ENCODE peak calls at places on chromosome 4, in four cellular contexts. One of them, this sample, is unnamed. For H3K4me1, the result is how much of the 10 kb centered on the place peaks cover.

GRCh38 chr4:38803833-38804653 is 548 bp downstream of the TLR1 start:
- DNase-seq in hepatocyte: no peak
- DNase-seq in upper lobe of right lung: no peak
- DNase-seq in astrocyte: no peak
- DNase-seq in this sample: no peak

GRCh38 chr4:118226611-118227010 is 126.2 kb downstream of the PRSS12 start:
- DNase-seq in hepatocyte: no peak
- DNase-seq in upper lobe of right lung: no peak
- DNase-seq in astrocyte: no peak
- DNase-seq in this sample: no peak

GRCh38 chr4:26260571-26260970 is 60.2 kb upstream of the RBPJ start:
- DNase-seq in hepatocyte: no peak
- DNase-seq in upper lobe of right lung: no peak
- DNase-seq in astrocyte: no peak
- DNase-seq in this sample: no peak

GRCh38 chr4:95547708-95548471 is 883 bp downstream of the UNC5C start:
- DNase-seq in hepatocyte: peak
- DNase-seq in upper lobe of right lung: no peak
- DNase-seq in astrocyte: peak
- DNase-seq in this sample: peak

GRCh38 chr4:82223715-82224114 is 150.1 kb downstream of the HNRNPD start:
- DNase-seq in hepatocyte: no peak
- DNase-seq in upper lobe of right lung: no peak
- DNase-seq in astrocyte: no peak
- DNase-seq in this sample: no peak

GRCh38 chr4:29131304-29131703 is 1588.9 kb upstream of the PCDH7 start:
- DNase-seq in hepatocyte: no peak
- DNase-seq in upper lobe of right lung: no peak
- DNase-seq in astrocyte: no peak
- DNase-seq in this sample: no peak

GRCh38 chr4:182206266-182206665 is 36.9 kb upstream of the TENM3 start:
- DNase-seq in hepatocyte: no peak
- DNase-seq in upper lobe of right lung: no peak
- DNase-seq in astrocyte: no peak
- DNase-seq in this sample: no peak

GRCh38 chr4:2408401-2408958 is 10.0 kb downstream of the ZFYVE28 start:
- DNase-seq in hepatocyte: no peak
- DNase-seq in upper lobe of right lung: peak
- DNase-seq in astrocyte: no peak
- DNase-seq in this sample: no peak

GRCh38 chr4:143023519-143023918 is 161.2 kb upstream of the USP38 start:
- DNase-seq in hepatocyte: no peak
- DNase-seq in upper lobe of right lung: no peak
- DNase-seq in astrocyte: no peak
- DNase-seq in this sample: no peak

GRCh38 chr4:8746523-8747466 is 124.8 kb downstream of the HMX1 start:
- DNase-seq in hepatocyte: no peak
- DNase-seq in upper lobe of right lung: peak
- DNase-seq in astrocyte: no peak
- DNase-seq in this sample: no peak

GRCh38 chr4:163070023-163070422 is 96.7 kb downstream of the NAF1 start:
- DNase-seq in hepatocyte: no peak
- DNase-seq in upper lobe of right lung: no peak
- DNase-seq in astrocyte: no peak
- DNase-seq in this sample: no peak

GRCh38 chr4:38310446-38311043 is 350.3 kb downstream of the PTTG2 start:
- DNase-seq in hepatocyte: no peak
- DNase-seq in upper lobe of right lung: no peak
- DNase-seq in astrocyte: peak
- DNase-seq in this sample: no peak

GRCh38 chr4:55553442-55553841 is 6.7 kb upstream of the CLOCK start:
- DNase-seq in hepatocyte: no peak
- DNase-seq in upper lobe of right lung: no peak
- DNase-seq in astrocyte: peak
- DNase-seq in this sample: no peak

GRCh38 chr4:112321768-112322684 is 24.9 kb downstream of the ALPK1 start:
- DNase-seq in hepatocyte: peak
- DNase-seq in upper lobe of right lung: no peak
- DNase-seq in astrocyte: peak
- DNase-seq in this sample: no peak

GRCh38 chr4:102526532-102526931 is 25.4 kb downstream of the NFKB1 start:
- DNase-seq in hepatocyte: no peak
- DNase-seq in upper lobe of right lung: no peak
- DNase-seq in astrocyte: no peak
- DNase-seq in this sample: no peak

GRCh38 chr4:155376387-155377268 is at the start of gene MAP9:
- DNase-seq in hepatocyte: peak
- DNase-seq in upper lobe of right lung: peak
- DNase-seq in astrocyte: peak
- DNase-seq in this sample: peak

GRCh38 chr4:22238742-22239141 is 277.1 kb downstream of the ADGRA3 start:
- DNase-seq in hepatocyte: peak
- DNase-seq in upper lobe of right lung: no peak
- DNase-seq in astrocyte: no peak
- DNase-seq in this sample: no peak

GRCh38 chr4:8061573-8061972 is 97.0 kb downstream of the ABLIM2 start:
- DNase-seq in hepatocyte: no peak
- DNase-seq in upper lobe of right lung: no peak
- DNase-seq in astrocyte: no peak
- DNase-seq in this sample: no peak

GRCh38 chr4:53654300-53654758 is 63.0 kb upstream of the LNX1 start:
- DNase-seq in hepatocyte: no peak
- DNase-seq in upper lobe of right lung: no peak
- DNase-seq in astrocyte: peak
- DNase-seq in this sample: peak

GRCh38 chr4:37754410-37755185 is 68.4 kb upstream of the RELL1 start:
- DNase-seq in hepatocyte: peak
- DNase-seq in upper lobe of right lung: no peak
- DNase-seq in astrocyte: no peak
- DNase-seq in this sample: no peak

GRCh38 chr4:7759635-7760034 is 180.0 kb downstream of the AFAP1 start:
- DNase-seq in hepatocyte: no peak
- DNase-seq in upper lobe of right lung: no peak
- DNase-seq in astrocyte: no peak
- DNase-seq in this sample: no peak

GRCh38 chr4:87078987-87079469 is 141.4 kb downstream of the KLHL8 start:
- DNase-seq in hepatocyte: no peak
- DNase-seq in upper lobe of right lung: no peak
- DNase-seq in astrocyte: peak
- DNase-seq in this sample: peak

GRCh38 chr4:186840771-186841301 is 117.2 kb upstream of the FAT1 start:
- DNase-seq in hepatocyte: no peak
- DNase-seq in upper lobe of right lung: no peak
- DNase-seq in astrocyte: no peak
- DNase-seq in this sample: no peak

GRCh38 chr4:9891740-9892139 is 110.3 kb downstream of the DRD5 start:
- DNase-seq in hepatocyte: no peak
- DNase-seq in upper lobe of right lung: no peak
- DNase-seq in astrocyte: no peak
- DNase-seq in this sample: no peak
- H3K27ac ChIP-seq in hepatocyte: no peak
- H3K27ac ChIP-seq in upper lobe of right lung: no peak
- H3K27ac ChIP-seq in astrocyte: no peak
- H3K27ac ChIP-seq in this sample: no peak

GRCh38 chr4:185774815-185775684 is 36.9 kb downstream of the SORBS2 start:
- DNase-seq in hepatocyte: peak
- DNase-seq in upper lobe of right lung: peak
- DNase-seq in astrocyte: peak
- DNase-seq in this sample: peak

GRCh38 chr4:185778307-185778706 is 33.7 kb downstream of the SORBS2 start:
- DNase-seq in hepatocyte: no peak
- DNase-seq in upper lobe of right lung: no peak
- DNase-seq in astrocyte: no peak
- DNase-seq in this sample: peak

GRCh38 chr4:185773419-185773818 is 38.6 kb downstream of the SORBS2 start:
- DNase-seq in hepatocyte: peak
- DNase-seq in upper lobe of right lung: peak
- DNase-seq in astrocyte: no peak
- DNase-seq in this sample: no peak

GRCh38 chr4:185774076-185774731 is 37.8 kb downstream of the SORBS2 start:
- DNase-seq in hepatocyte: peak
- DNase-seq in upper lobe of right lung: no peak
- DNase-seq in astrocyte: no peak
- DNase-seq in this sample: no peak

GRCh38 chr4:185775792-185776555 is 36.0 kb downstream of the SORBS2 start:
- DNase-seq in hepatocyte: no peak
- DNase-seq in upper lobe of right lung: no peak
- DNase-seq in astrocyte: no peak
- DNase-seq in this sample: no peak
- H3K4me1 ChIP-seq in hepatocyte: under half
- H3K4me1 ChIP-seq in upper lobe of right lung: under half
- H3K4me1 ChIP-seq in astrocyte: under half
- H3K4me1 ChIP-seq in this sample: under half

GRCh38 chr4:74085669-74086068 is 13.3 kb downstream of the CXCL2 start:
- DNase-seq in hepatocyte: no peak
- DNase-seq in upper lobe of right lung: no peak
- DNase-seq in astrocyte: no peak
- DNase-seq in this sample: no peak
- TF ChIP-seq CTCF in hepatocyte: no peak
- TF ChIP-seq CTCF in upper lobe of right lung: no peak
- TF ChIP-seq CTCF in astrocyte: no peak
- TF ChIP-seq CTCF in this sample: no peak

GRCh38 chr4:40916880-40917279 is 167.1 kb downstream of the NSUN7 start:
- DNase-seq in hepatocyte: peak
- DNase-seq in upper lobe of right lung: peak
- DNase-seq in astrocyte: no peak
- DNase-seq in this sample: no peak

GRCh38 chr4:40918330-40918729 is 168.6 kb downstream of the NSUN7 start:
- DNase-seq in hepatocyte: peak
- DNase-seq in upper lobe of right lung: no peak
- DNase-seq in astrocyte: peak
- DNase-seq in this sample: no peak

GRCh38 chr4:40912455-40913055 is 162.8 kb downstream of the NSUN7 start:
- DNase-seq in hepatocyte: no peak
- DNase-seq in upper lobe of right lung: no peak
- DNase-seq in astrocyte: no peak
- DNase-seq in this sample: no peak

GRCh38 chr4:40916218-40916555 is 166.4 kb downstream of the NSUN7 start:
- DNase-seq in hepatocyte: no peak
- DNase-seq in upper lobe of right lung: no peak
- DNase-seq in astrocyte: peak
- DNase-seq in this sample: peak

DNA sequence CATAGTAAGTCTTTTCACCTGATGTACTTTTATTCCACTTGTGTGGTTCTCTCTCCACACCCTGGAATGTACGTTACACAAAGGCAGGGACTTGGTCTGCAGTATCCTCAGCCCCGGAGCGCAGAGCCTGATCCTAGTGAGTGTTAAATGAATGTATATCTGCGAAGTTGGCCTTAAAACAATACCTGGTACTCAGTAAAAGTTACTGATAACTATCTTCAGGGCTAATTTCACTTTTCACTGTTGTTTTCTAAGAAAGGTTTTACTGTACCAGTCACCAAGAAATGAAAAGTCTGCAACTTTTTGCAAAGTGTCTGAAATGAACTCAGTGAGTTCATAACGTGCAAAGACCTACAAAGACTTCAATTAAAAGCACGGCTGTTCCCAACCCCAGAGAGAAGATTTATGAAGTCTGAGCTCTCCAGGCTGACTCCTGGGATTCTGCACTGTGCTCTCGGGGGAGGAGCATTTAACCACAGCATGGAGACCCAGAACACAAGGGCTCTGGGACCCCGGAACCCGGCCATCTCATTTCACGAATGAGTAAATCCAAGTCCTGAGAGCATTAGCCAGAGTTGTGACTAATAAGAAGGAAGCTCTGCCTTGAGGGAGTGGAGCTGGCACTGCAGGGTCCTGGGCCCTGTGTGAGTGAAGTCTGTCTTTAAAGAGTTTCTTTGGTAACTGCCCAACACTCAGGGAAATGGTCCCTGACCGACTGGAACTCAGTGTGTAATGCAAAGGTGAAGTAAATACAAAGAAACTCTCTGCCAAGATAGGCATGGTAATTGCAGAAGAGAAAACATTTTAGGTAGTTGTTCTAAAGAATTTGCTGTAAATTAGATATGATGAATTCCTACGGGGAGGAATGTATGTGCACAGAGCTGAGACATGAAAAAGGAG is 165.8 kb downstream of the NSUN7 start:
- DNase-seq in hepatocyte: no peak
- DNase-seq in upper lobe of right lung: no peak
- DNase-seq in astrocyte: peak
- DNase-seq in this sample: no peak
- H3K27ac ChIP-seq in hepatocyte: no peak
- H3K27ac ChIP-seq in upper lobe of right lung: no peak
- H3K27ac ChIP-seq in astrocyte: peak
- H3K27ac ChIP-seq in this sample: no peak

DNA sequence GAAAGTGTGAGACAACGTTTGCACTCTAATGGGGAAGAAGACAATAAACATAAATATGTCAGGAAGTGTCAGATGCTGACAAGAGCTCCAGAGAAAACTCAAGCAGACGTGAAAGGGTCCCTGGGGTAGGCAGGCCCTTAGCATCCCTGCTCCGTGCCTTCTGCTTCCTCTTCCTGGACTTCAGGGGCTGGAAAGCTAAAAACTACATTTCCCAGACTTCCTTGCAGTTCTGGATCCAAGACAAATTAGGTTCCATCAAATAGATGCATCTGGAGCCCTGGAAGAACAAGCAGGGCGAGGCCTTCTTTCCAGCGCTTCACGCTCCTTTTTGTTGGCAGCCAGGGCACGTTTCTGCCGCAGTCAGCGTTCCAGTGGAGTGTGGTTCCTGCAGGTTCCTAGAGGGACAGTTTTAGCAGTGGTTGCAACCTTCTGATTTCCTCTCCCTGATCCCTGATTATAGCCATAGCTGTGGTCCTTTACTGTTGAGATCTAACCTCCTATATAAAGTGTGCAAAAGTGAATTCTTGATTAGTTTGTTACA is 53.6 kb upstream of the MSX1 start:
- DNase-seq in hepatocyte: no peak
- DNase-seq in upper lobe of right lung: no peak
- DNase-seq in astrocyte: no peak
- DNase-seq in this sample: no peak
- H3K4me1 ChIP-seq in hepatocyte: under half
- H3K4me1 ChIP-seq in upper lobe of right lung: under half
- H3K4me1 ChIP-seq in astrocyte: under half
- H3K4me1 ChIP-seq in this sample: under half

DNA sequence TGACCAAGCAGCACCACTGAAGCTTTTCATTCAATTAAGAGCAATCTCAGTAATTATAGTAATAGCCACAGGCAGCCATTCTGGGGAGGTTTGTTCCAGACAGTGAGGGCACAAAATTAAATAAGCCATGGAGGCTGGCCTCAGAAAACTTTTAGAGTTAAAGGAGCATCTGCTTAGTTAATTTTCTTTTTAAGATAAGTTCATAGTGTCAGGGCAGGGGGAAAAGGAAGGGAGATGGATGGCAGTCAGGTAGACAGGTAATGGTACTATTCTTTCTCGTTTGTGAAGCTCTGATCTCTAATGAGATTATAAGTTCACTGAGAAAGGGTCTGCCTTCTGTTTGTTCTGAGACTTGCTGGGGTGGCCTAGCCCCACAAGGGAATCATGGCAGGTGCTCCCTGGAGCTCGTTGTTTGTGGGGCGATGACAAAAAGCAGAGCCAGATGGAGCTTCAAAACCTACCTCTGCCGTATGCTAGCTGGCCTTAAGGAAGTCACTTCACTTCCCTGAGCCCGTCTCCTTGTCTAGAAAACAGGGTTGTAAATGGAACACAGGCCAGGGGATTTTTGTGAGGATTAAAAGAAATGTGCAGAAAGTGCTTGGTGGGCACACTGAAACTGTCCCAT is 44.6 kb upstream of the FGFBP2 start:
- DNase-seq in hepatocyte: no peak
- DNase-seq in upper lobe of right lung: no peak
- DNase-seq in astrocyte: no peak
- DNase-seq in this sample: no peak
- TF ChIP-seq CTCF in hepatocyte: no peak
- TF ChIP-seq CTCF in upper lobe of right lung: no peak
- TF ChIP-seq CTCF in astrocyte: no peak
- TF ChIP-seq CTCF in this sample: no peak